ENCODE peak calls at places on chromosomes 6 and 20, in four cellular contexts. One of them, this sample, is unnamed.

GRCh38 chr6:85236636-85237035 is 213.2 kb upstream of the NT5E start:
- DNase-seq in nephron progenitor cell: no peak
- DNase-seq in omental fat pad: no peak
- DNase-seq in astrocyte: no peak
- DNase-seq in this sample: no peak

GRCh38 chr20:36802326-36803223 is 29.0 kb upstream of the DSN1 start:
- DNase-seq in astrocyte: peak; percentile 58
- DNase-seq in omental fat pad: no peak
- DNase-seq in nephron progenitor cell: no peak
- DNase-seq in this sample: no peak

GRCh38 chr20:45835230-45836224 is 1.9 kb downstream of the SNX21 start:
- DNase-seq in omental fat pad: no peak
- DNase-seq in nephron progenitor cell: no peak
- DNase-seq in astrocyte: peak; percentile 53
- DNase-seq in this sample: no peak

GRCh38 chr20:17845701-17846475 is 122.7 kb downstream of the SNX5 start:
- DNase-seq in omental fat pad: no peak
- DNase-seq in astrocyte: peak; percentile 55
- DNase-seq in nephron progenitor cell: no peak
- DNase-seq in this sample: no peak

GRCh38 chr20:33791959-33792597 is 19.1 kb upstream of the CHMP4B start:
- DNase-seq in nephron progenitor cell: peak; percentile 68
- DNase-seq in astrocyte: peak; percentile 31
- DNase-seq in omental fat pad: peak; percentile 31
- DNase-seq in this sample: peak; percentile 67

GRCh38 chr6:126048635-126049034 is 62.3 kb downstream of the TRMT11 start:
- DNase-seq in astrocyte: no peak
- DNase-seq in omental fat pad: no peak
- DNase-seq in nephron progenitor cell: no peak
- DNase-seq in this sample: no peak

GRCh38 chr6:43254846-43255245 is 11.6 kb downstream of the TTBK1 start:
- DNase-seq in nephron progenitor cell: no peak
- DNase-seq in astrocyte: no peak
- DNase-seq in omental fat pad: no peak
- DNase-seq in this sample: no peak

GRCh38 chr6:126873791-126874190 is 244.7 kb upstream of the RSPO3 start:
- DNase-seq in omental fat pad: no peak
- DNase-seq in nephron progenitor cell: no peak
- DNase-seq in astrocyte: no peak
- DNase-seq in this sample: no peak

GRCh38 chr6:99121748-99122147 is 174.0 kb upstream of the FBXL4 start:
- DNase-seq in astrocyte: no peak
- DNase-seq in nephron progenitor cell: no peak
- DNase-seq in omental fat pad: no peak
- DNase-seq in this sample: no peak

GRCh38 chr6:31760790-31761189 is 1.7 kb upstream of the SAPCD1 start:
- DNase-seq in astrocyte: no peak
- DNase-seq in omental fat pad: no peak
- DNase-seq in nephron progenitor cell: no peak
- DNase-seq in this sample: no peak

GRCh38 chr6:3825331-3825831 is 23.8 kb upstream of the FAM50B start:
- DNase-seq in omental fat pad: peak; percentile 50
- DNase-seq in astrocyte: no peak
- DNase-seq in nephron progenitor cell: no peak
- DNase-seq in this sample: peak; percentile 59

GRCh38 chr6:10099648-10100047 is 315.2 kb downstream of the TFAP2A start:
- DNase-seq in astrocyte: no peak
- DNase-seq in omental fat pad: no peak
- DNase-seq in nephron progenitor cell: no peak
- DNase-seq in this sample: no peak

GRCh38 chr20:40882173-40882572 is 146.4 kb upstream of the TOP1 start:
- DNase-seq in nephron progenitor cell: no peak
- DNase-seq in astrocyte: no peak
- DNase-seq in omental fat pad: no peak
- DNase-seq in this sample: no peak

GRCh38 chr20:40880716-40881104 is 147.9 kb upstream of the TOP1 start:
- DNase-seq in omental fat pad: no peak
- DNase-seq in astrocyte: no peak
- DNase-seq in nephron progenitor cell: no peak
- DNase-seq in this sample: no peak

GRCh38 chr20:40883097-40883496 is 145.5 kb upstream of the TOP1 start:
- DNase-seq in nephron progenitor cell: no peak
- DNase-seq in omental fat pad: no peak
- DNase-seq in astrocyte: no peak
- DNase-seq in this sample: no peak

DNA sequence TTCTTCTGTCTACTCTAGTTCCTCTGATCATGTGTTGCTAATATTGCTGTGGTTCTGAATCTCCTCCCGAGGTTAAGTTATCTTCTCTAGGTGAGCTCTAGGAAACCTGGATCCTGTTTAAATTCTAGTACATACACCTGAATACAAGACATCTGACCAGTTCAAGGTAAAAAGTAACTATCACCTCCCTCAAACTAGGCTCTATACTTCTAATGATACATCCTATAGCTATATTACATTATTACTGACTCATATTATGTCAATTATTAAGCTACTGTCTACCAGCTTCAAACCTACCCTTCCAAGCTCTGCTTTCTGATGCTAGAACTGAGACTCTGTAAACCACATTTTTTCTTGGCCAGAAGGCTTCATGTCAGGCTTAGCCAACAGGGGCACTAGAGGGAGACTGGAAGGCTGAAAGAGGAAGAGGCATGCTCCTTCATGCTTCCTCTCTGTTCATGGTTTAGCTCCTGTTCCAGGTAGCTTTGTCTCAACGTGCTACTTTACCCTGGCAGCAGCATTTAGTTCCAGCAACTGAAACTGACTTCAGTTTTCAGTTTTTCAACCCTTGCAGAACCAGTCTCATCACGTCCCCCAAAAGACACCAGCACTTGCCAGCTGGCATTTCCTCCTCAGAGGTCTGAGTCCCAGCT is 148.4 kb upstream of the TOP1 start:
- DNase-seq in nephron progenitor cell: no peak
- DNase-seq in omental fat pad: no peak
- DNase-seq in astrocyte: no peak
- DNase-seq in this sample: no peak
- TF ChIP-seq CTCF in nephron progenitor cell: no peak
- TF ChIP-seq CTCF in omental fat pad: no peak
- TF ChIP-seq CTCF in astrocyte: no peak
- TF ChIP-seq CTCF in this sample: no peak

DNA sequence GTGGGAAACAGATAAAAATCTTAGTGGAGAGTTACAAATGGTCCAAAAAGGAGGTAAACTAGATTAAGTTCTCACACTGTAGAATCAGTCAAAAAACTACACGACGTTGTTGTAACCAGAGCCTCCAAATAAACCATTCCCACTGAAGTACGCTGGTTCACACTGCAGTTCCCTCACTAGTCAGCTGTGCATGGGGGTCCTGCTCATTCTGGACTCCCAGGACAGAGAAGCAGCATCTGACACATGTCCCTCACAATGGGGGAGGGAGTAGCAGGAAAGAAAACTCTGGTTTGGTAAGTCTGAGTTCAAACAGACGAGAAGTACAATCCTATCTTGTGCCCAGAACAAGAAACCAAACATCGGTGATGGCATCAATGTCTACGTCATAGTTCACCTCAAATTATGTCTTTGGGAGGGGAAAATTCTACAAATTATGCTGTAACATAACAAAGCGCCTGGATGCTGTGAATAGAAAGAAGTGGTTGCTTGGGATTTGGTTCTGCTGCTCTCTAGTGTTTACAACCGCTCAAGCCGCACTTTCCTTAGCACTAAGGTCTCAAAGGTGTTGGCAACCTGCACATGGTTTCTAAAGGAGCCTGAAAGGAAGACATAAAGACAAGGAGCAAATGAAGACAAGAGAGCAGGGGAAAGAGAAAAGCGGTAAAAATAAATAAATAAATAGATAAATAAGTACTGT is 208.0 kb downstream of the GMDS start:
- DNase-seq in omental fat pad: no peak
- DNase-seq in astrocyte: peak; percentile 9
- DNase-seq in nephron progenitor cell: no peak
- DNase-seq in this sample: no peak
- TF ChIP-seq CTCF in omental fat pad: no peak
- TF ChIP-seq CTCF in astrocyte: no peak
- TF ChIP-seq CTCF in nephron progenitor cell: peak; percentile 14
- TF ChIP-seq CTCF in this sample: no peak

DNA sequence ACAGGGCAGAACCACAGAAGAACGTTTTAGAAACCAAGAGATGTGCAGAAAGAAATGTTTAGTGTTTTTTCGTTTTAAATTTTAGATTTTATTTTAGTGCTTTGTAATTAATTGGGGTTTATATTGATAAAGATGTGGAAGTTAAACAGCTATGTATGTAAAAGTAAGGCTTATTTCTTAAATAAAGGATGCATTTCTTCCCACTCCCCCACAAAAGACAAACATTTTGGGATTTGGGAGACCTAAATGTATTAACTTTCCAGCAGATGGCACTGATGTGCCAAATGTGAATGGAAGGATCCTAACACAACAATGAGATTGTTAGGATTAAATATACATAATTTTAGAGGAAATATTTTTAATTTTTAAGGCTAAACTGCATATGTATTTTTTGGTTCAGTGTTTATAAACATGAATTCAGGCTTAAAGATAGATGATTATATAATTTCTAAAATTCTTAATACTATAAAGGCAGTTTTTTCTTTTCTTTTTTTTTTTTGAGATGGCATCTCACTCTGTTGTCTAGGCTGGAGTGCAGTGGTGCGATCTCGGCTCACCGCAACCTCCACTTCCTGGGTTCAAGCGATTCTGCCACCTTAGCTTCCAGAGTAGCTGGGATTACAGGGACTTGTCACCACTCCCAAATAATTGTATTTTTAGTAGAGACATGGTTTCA is 12.0 kb downstream of the PFDN4 start:
- DNase-seq in astrocyte: peak; percentile 23
- DNase-seq in omental fat pad: no peak
- DNase-seq in nephron progenitor cell: no peak
- DNase-seq in this sample: no peak
- TF ChIP-seq CTCF in astrocyte: peak; percentile 49
- TF ChIP-seq CTCF in omental fat pad: no peak
- TF ChIP-seq CTCF in nephron progenitor cell: peak; percentile 54
- TF ChIP-seq CTCF in this sample: peak; percentile 32

DNA sequence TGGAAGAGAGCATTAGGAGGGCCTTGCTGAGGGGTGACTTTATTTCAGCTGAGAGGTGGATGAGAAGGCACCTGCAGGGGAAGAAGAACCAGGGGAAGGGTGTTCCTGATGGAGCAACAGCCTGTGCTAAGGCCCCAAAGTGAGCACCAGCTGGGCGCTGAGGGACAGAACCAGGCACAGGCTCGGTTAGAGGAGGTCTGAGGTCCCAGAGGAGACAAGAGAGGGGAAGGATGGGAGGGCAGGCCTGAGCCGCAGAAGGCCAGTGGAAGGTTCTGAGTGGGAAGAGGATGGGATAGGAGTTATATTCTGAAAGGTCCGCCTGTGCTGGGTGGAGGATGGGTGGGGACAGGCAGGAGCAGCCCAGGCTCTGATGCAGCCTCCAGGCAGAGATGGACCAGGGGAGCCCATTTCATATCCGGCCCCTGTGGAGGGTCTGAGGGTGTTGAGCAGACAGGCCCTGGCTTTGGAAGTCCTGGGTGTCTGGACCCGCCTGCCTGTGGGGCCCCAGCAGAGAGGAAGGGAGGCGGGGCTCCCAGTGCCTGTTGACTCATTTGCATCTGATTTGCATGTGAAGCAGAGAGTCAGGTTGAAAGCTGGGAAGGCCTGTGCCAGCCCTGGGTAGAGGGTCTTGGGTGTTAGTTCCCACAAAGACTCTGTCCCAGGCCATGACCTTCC is 10.7 kb upstream of the FAM110A start:
- DNase-seq in nephron progenitor cell: no peak
- DNase-seq in omental fat pad: no peak
- DNase-seq in astrocyte: no peak
- DNase-seq in this sample: no peak
- TF ChIP-seq CTCF in nephron progenitor cell: no peak
- TF ChIP-seq CTCF in omental fat pad: no peak
- TF ChIP-seq CTCF in astrocyte: no peak
- TF ChIP-seq CTCF in this sample: no peak

DNA sequence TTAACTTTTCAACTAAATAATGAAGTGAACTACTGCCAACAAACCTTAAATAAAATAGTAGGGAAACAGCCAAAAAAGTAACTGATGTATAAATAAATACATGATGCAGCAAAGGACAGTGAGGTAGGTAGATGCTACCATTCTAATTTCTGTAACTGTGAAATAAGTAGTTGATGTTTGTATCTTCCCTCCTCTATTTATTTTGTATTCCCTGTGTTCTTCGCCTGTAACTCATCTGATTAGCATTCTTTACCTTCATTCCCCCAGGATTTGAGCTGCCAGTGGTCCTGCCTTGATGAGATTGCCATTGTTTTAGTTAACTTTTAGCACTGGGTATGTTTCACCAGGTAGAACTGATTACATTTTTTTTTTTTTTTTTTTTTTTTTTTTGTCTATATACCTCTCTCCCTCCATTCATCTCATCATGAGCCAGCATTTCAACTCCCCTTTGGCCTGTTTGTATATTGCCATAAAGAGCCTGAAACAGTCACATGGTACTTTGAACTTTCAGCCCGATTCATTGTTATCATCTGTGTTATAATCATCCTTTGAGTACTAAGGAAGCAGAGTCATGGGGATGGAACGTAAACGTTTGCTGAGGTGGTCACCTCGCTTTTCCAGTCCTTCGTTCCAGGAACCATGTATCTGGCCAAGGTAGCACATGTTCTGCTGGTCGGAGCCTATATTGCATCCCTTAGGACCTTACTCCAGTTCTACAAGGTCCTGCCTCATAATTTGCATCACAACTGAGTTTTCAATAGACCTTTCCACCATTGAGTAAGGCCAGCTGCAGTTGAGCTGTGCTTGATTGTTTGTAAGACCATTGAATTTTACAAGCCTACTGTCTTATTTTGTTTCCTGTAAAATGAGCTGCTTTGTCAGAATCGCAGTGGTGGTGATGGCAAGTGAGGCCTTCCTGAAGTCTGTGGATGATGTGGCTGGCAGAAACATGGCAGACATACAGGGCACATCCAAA is 107.6 kb downstream of the JAG1 start:
- DNase-seq in astrocyte: no peak
- DNase-seq in omental fat pad: no peak
- DNase-seq in nephron progenitor cell: no peak
- DNase-seq in this sample: no peak
- TF ChIP-seq CTCF in astrocyte: no peak
- TF ChIP-seq CTCF in omental fat pad: no peak
- TF ChIP-seq CTCF in nephron progenitor cell: no peak
- TF ChIP-seq CTCF in this sample: no peak

DNA sequence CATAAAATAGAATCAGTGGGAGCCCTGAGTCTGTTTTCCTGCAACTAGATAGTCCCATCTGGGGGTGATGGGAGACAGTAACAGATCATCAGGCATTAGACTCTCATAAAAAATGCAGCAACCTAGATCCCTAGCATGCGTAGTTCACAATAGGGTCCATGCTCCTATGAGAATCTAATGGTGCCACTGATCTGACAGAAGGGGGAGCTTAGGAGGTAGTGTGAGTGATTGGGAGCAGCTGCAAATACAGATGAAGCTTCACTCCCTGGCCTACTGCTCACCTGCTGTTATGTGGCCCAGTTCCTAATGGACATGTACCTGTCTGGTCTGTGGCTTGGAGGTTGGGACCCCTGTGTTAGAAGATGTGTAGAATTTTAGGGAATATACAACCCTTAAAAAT is 904.5 kb upstream of the EPHA7 start:
- DNase-seq in nephron progenitor cell: no peak
- DNase-seq in astrocyte: no peak
- DNase-seq in omental fat pad: no peak
- DNase-seq in this sample: no peak
- TF ChIP-seq CTCF in nephron progenitor cell: no peak
- TF ChIP-seq CTCF in astrocyte: no peak
- TF ChIP-seq CTCF in omental fat pad: no peak
- TF ChIP-seq CTCF in this sample: no peak